ENCODE peak calls at places on chromosome 21, in six cellular contexts. W, K, P, M, X and N are unnamed samples.
A peak's percentile ranks its signal among the peaks of the same experiment; 100 is the strongest.

GRCh38 chr21:36499578-36500471 is 19.9 kb upstream of the CLDN14 start:
- DNase-seq in W (no peak), K (no peak), P (no peak), M (no peak), X (no peak), N (no peak)

GRCh38 chr21:46063227-46063626 is 34.7 kb upstream of the COL6A2 start:
- DNase-seq in W (no peak), K (no peak), P (no peak), M (no peak), X (no peak), N (no peak)

GRCh38 chr21:37496972-37497371 is 130.4 kb downstream of the DYRK1A start:
- DNase-seq in W (no peak), K (no peak), P (no peak), M (no peak), X (no peak), N (no peak)

GRCh38 chr21:26116456-26117011 is 54.0 kb downstream of the APP start:
- DNase-seq in W (no peak), K (no peak), P (no peak), M (no peak), X (no peak), N (no peak)

GRCh38 chr21:42499430-42500106 is 3.5 kb upstream of the RSPH1 start:
- DNase-seq in W (no peak), K (no peak), P (no peak), M (no peak), X (no peak), N (no peak)

GRCh38 chr21:46457801-46458314 is 833 bp upstream of the DIP2A start:
- DNase-seq in W (peak; percentile 17), K (no peak), P (no peak), M (peak; percentile 36), X (peak; percentile 36), N (no peak)

GRCh38 chr21:25735221-25735894 is 586 bp downstream of the GABPA start:
- DNase-seq in W (no peak), K (peak; percentile 94), P (peak; percentile 15), M (peak; percentile 66), X (peak; percentile 76), N (peak; percentile 29)

GRCh38 chr21:33290441-33290840 is 24.3 kb downstream of the IL10RB start:
- DNase-seq in W (no peak), K (no peak), P (no peak), M (no peak), X (no peak), N (no peak)

GRCh38 chr21:45455321-45456013 is 50.5 kb downstream of the COL18A1 start:
- DNase-seq in W (no peak), K (peak; percentile 26), P (no peak), M (no peak), X (no peak), N (no peak)

GRCh38 chr21:35509004-35509704 is 460.1 kb upstream of the RUNX1 start:
- DNase-seq in W (no peak), K (no peak), P (no peak), M (no peak), X (no peak), N (no peak)

GRCh38 chr21:44756416-44757185 is 45.0 kb downstream of the UBE2G2 start:
- DNase-seq in W (no peak), K (peak; percentile 26), P (no peak), M (no peak), X (no peak), N (no peak)

GRCh38 chr21:46667191-46667734 is 31.8 kb downstream of the PRMT2 start:
- DNase-seq in W (no peak), K (peak; percentile 46), P (peak; percentile 52), M (no peak), X (no peak), N (peak; percentile 41)

GRCh38 chr21:44854391-44854663 is 19.2 kb downstream of the PTTG1IP start:
- DNase-seq in W (no peak), K (no peak), P (no peak), M (no peak), X (no peak), N (no peak)

GRCh38 chr21:45507888-45508508 is 34.2 kb downstream of the SLC19A1 start:
- DNase-seq in W (no peak), K (no peak), P (no peak), M (no peak), X (no peak), N (no peak)